ENCODE peak calls at places on chromosomes 2 and 18, in nine cellular contexts. V, D, U, O, N, W, X, A and L are unnamed samples.

GRCh38 chr2:56379066-56379465 is 195.3 kb downstream of the CCDC85A start:
- DNase-seq in N (no peak), V (no peak), U (no peak), D (no peak), A (no peak), W (no peak), X (no peak), O (no peak), L (no peak)

GRCh38 chr2:24872344-24873115 is 47.5 kb downstream of the ADCY3 start:
- DNase-seq in A (no peak), V (no peak), W (no peak), U (no peak), N (no peak), X (no peak), O (no peak), D (no peak), L (no peak)

GRCh38 chr2:72515696-72516095 is 310.1 kb downstream of the EXOC6B start:
- DNase-seq in D (no peak), V (no peak), X (no peak), O (no peak), N (no peak), U (peak; percentile 45), A (no peak), W (peak; percentile 3), L (no peak)

GRCh38 chr2:239521518-239521815 is 120.6 kb upstream of the HDAC4 start:
- DNase-seq in A (no peak), U (no peak), N (no peak), D (no peak), X (no peak), O (no peak), W (no peak), V (no peak), L (no peak)

GRCh38 chr2:10228611-10229365 is 73.9 kb upstream of the HPCAL1 start:
- DNase-seq in D (no peak), X (no peak), N (peak; percentile 60), U (no peak), V (no peak), W (no peak), O (no peak), A (no peak), L (peak; percentile 59)

GRCh38 chr2:121665504-121665903 is 16.2 kb upstream of the CLASP1 start:
- DNase-seq in V (no peak), U (no peak), N (no peak), X (no peak), A (no peak), O (no peak), W (no peak), D (no peak), L (no peak)

GRCh38 chr2:71646028-71646427 is 192.7 kb downstream of the DYSF start:
- DNase-seq in U (no peak), V (peak; percentile 31), A (no peak), N (no peak), W (peak; percentile 24), O (no peak), D (no peak), X (no peak), L (no peak)

GRCh38 chr18:68284236-68284635 is 430.7 kb downstream of the TMX3 start:
- DNase-seq in O (no peak), D (no peak), N (no peak), V (no peak), A (no peak), W (no peak), U (no peak), X (no peak), L (no peak)

GRCh38 chr18:45447364-45448265 is 167.7 kb upstream of the SLC14A2 start:
- DNase-seq in W (no peak), N (no peak), V (no peak), O (no peak), A (no peak), D (no peak), U (no peak), X (no peak), L (no peak)

GRCh38 chr2:183250472-183250871 is 126.2 kb downstream of the NUP35 start:
- DNase-seq in O (no peak), D (no peak), A (no peak), X (no peak), U (no peak), N (no peak), V (no peak), W (no peak), L (no peak)

GRCh38 chr2:236607471-236608307 is 38.1 kb downstream of the ACKR3 start:
- DNase-seq in X (no peak), A (no peak), W (peak; percentile 31), D (no peak), V (no peak), U (peak; percentile 31), N (no peak), O (no peak), L (no peak)

GRCh38 chr2:46690825-46691224 is 211.5 kb downstream of the TMEM247 start:
- DNase-seq in U (no peak), X (no peak), N (no peak), O (no peak), V (no peak), A (peak; percentile 51), D (no peak), W (peak; percentile 93), L (no peak)

GRCh38 chr2:174633621-174633927 is 36.0 kb upstream of the WIPF1 start:
- DNase-seq in V (no peak), A (no peak), O (no peak), W (no peak), D (no peak), X (no peak), N (no peak), U (peak; percentile 42), L (no peak)

GRCh38 chr2:209086761-209087160 is 337.1 kb upstream of the MAP2 start:
- DNase-seq in N (no peak), O (no peak), X (no peak), A (no peak), U (no peak), W (no peak), D (no peak), V (no peak), L (no peak)

GRCh38 chr18:52570975-52571374 is 231.0 kb downstream of the DCC start:
- DNase-seq in N (no peak), A (no peak), O (no peak), W (no peak), U (no peak), D (no peak), V (no peak), X (no peak), L (no peak)

GRCh38 chr2:60794271-60794863 is 38.3 kb downstream of the PAPOLG start:
- DNase-seq in U (peak; percentile 38), X (no peak), A (peak; percentile 50), D (no peak), N (no peak), W (peak; percentile 12), O (no peak), V (no peak), L (no peak)

GRCh38 chr2:98729652-98730051 is 1.3 kb downstream of the MGAT4A start:
- DNase-seq in N (no peak), V (no peak), O (no peak), A (no peak), W (no peak), D (no peak), U (no peak), X (no peak), L (no peak)

GRCh38 chr2:133378386-133378785 is 189.9 kb downstream of the NCKAP5 start:
- DNase-seq in X (no peak), U (no peak), W (no peak), D (no peak), N (no peak), O (no peak), A (no peak), V (no peak), L (no peak)

GRCh38 chr2:145258903-145259579 is 739.1 kb upstream of the ZEB2 start:
- DNase-seq in X (no peak), D (peak; percentile 45), O (no peak), U (peak; percentile 91), W (no peak), V (no peak), N (no peak), A (no peak), L (no peak)

GRCh38 chr2:38697116-38697840 is 31.4 kb downstream of the GALM start:
- DNase-seq in W (no peak), V (peak; percentile 70), N (peak; percentile 21), X (no peak), U (no peak), O (no peak), D (no peak), A (no peak), L (no peak)

GRCh38 chr2:49687873-49688272 is 533.6 kb upstream of the FSHR start:
- DNase-seq in W (no peak), X (no peak), U (no peak), A (no peak), D (peak; percentile 70), N (no peak), O (no peak), V (no peak), L (no peak)

GRCh38 chr2:74845217-74845751 is 11.4 kb downstream of the HK2 start:
- DNase-seq in V (peak; percentile 94), X (no peak), N (peak; percentile 88), O (no peak), U (peak; percentile 78), W (peak; percentile 91), A (peak; percentile 55), D (peak; percentile 63), L (peak; percentile 90)

GRCh38 chr2:33115728-33116127 is 169.0 kb downstream of the LTBP1 start:
- DNase-seq in D (no peak), V (no peak), W (no peak), A (no peak), U (no peak), X (no peak), O (no peak), N (no peak), L (no peak)

GRCh38 chr2:176174382-176174834 is 14.1 kb upstream of the HOXD1 start:
- DNase-seq in A (no peak), V (no peak), O (no peak), W (no peak), N (no peak), U (peak; percentile 4), D (no peak), X (no peak), L (no peak)

GRCh38 chr2:101361519-101361918 is 25.8 kb downstream of the CREG2 start:
- DNase-seq in O (no peak), A (no peak), N (no peak), W (no peak), X (no peak), V (no peak), D (no peak), U (peak; percentile 10), L (no peak)

GRCh38 chr2:240983996-240984498 is 14.4 kb upstream of the SNED1 start:
- DNase-seq in A (no peak), O (no peak), D (no peak), N (peak; percentile 7), X (no peak), V (no peak), U (no peak), W (no peak), L (no peak)

GRCh38 chr2:218831378-218831990 is at the start of gene PRKAG3:
- DNase-seq in U (no peak), A (no peak), D (no peak), N (no peak), V (no peak), X (no peak), W (no peak), O (no peak), L (no peak)

GRCh38 chr2:45067859-45068642 is 58.8 kb upstream of the SIX2 start:
- DNase-seq in X (no peak), N (no peak), W (no peak), U (no peak), O (no peak), A (no peak), D (no peak), V (no peak), L (no peak)

GRCh38 chr2:63819256-63819655 is 22.4 kb upstream of the UGP2 start:
- DNase-seq in W (no peak), D (peak; percentile 30), X (no peak), V (no peak), U (no peak), O (no peak), N (no peak), A (no peak), L (no peak)

GRCh38 chr18:10376735-10377134 is 77.7 kb upstream of the APCDD1 start:
- DNase-seq in N (no peak), W (no peak), A (no peak), X (no peak), D (no peak), U (no peak), V (no peak), O (no peak), L (no peak)

GRCh38 chr2:240508832-240509545 is 48.8 kb downstream of the ANKMY1 start:
- DNase-seq in W (no peak), U (no peak), A (no peak), X (no peak), D (no peak), O (no peak), N (no peak), V (no peak), L (peak; percentile 5)